ENCODE peak calls at places on chromosomes 12 and 14, in seven cellular contexts. J is HCT116, P is neural progenitor cell, N is hepatocyte, S is GM23248, L is MM.1S, B is GM23338. Y is an unnamed sample.

GRCh38 chr14:77094672-77095284 is 3.3 kb upstream of the CIPC start:
- DNase-seq in J (peak), L (peak), P (peak), S (peak), B (peak), N (peak), Y (peak)

GRCh38 chr14:70816525-70816924 is 7.2 kb upstream of the MAP3K9 start:
- DNase-seq in S (no peak), J (no peak), N (no peak), L (no peak), B (peak), P (peak), Y (no peak)

GRCh38 chr12:123118397-123118945 is 32.4 kb downstream of the PITPNM2 start:
- DNase-seq in J (no peak), B (no peak), S (no peak), L (no peak), N (no peak), P (no peak), Y (no peak)

GRCh38 chr12:27180862-27181261 is 63.2 kb upstream of the STK38L start:
- DNase-seq in P (no peak), B (no peak), N (no peak), L (no peak), S (peak), J (no peak), Y (peak)

GRCh38 chr12:5276327-5276880 is 155.5 kb upstream of the NTF3 start:
- DNase-seq in N (no peak), P (no peak), J (no peak), B (no peak), L (no peak), S (no peak), Y (no peak)

GRCh38 chr14:31336646-31337045 is 83.7 kb downstream of the HEATR5A start:
- DNase-seq in P (peak), S (peak), N (no peak), B (no peak), J (no peak), L (no peak), Y (peak)

GRCh38 chr14:64960762-64961276 is 11.3 kb downstream of the RAB15 start:
- DNase-seq in J (no peak), B (peak), L (no peak), S (no peak), P (peak), N (no peak), Y (no peak)

GRCh38 chr12:121781751-121782615 is 11.5 kb downstream of the RHOF start:
- DNase-seq in L (no peak), S (peak), P (peak), N (no peak), J (no peak), B (no peak), Y (peak)

GRCh38 chr12:95100264-95101190 is 27.1 kb upstream of the NR2C1 start:
- DNase-seq in L (no peak), S (no peak), B (no peak), N (no peak), J (no peak), P (no peak), Y (no peak)

GRCh38 chr14:74942608-74943007 is 12.8 kb downstream of the PGF start:
- DNase-seq in L (no peak), N (no peak), P (no peak), J (no peak), S (no peak), B (no peak), Y (no peak)

GRCh38 chr12:132617822-132618682 is 524 bp upstream of the P2RX2 start:
- DNase-seq in P (peak), B (peak), L (no peak), S (no peak), J (no peak), N (no peak), Y (no peak)

GRCh38 chr12:89873745-89874144 is 165.1 kb upstream of the ATP2B1 start:
- DNase-seq in P (no peak), B (no peak), J (no peak), S (no peak), L (no peak), N (no peak), Y (no peak)

GRCh38 chr12:17992002-17992656 is 97.9 kb downstream of the RERGL start:
- DNase-seq in S (peak), P (peak), L (peak), J (peak), N (peak), B (peak), Y (peak)

GRCh38 chr14:80426686-80427085 is 215.4 kb upstream of the DIO2 start:
- DNase-seq in S (peak), J (no peak), L (no peak), P (no peak), B (no peak), N (no peak), Y (peak)

GRCh38 chr14:104732931-104733681 is 9.1 kb downstream of the ADSS1 start:
- DNase-seq in L (no peak), B (no peak), S (no peak), P (no peak), J (no peak), N (no peak), Y (peak)

GRCh38 chr14:75279153-75279738 is 618 bp downstream of the FOS start:
- DNase-seq in P (peak), J (no peak), S (peak), N (peak), L (no peak), B (peak), Y (no peak)

GRCh38 chr12:14936224-14936861 is 2.0 kb downstream of the ERP27 start:
- DNase-seq in S (peak), N (no peak), P (peak), L (no peak), B (peak), J (no peak), Y (no peak)

DNA sequence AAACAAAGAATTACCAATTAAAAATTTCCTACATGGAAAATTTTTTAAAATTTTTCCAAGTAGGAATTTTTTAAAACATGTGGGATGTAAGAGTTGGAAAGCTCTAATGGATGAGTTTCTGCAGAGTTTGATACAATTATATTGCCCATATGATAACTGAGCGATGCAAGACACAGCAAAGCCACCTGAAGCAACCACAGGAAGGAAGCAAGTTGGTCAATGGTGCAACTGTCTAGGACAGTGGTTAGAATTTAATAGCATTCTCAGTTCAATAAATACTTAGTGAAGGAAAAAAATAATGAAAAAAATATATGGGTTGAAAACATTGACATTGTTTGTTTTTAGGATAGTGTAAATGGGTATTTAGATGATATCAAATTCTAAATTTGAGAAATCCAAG is 178.6 kb upstream of the GARIN2 start:
- DNase-seq in L (peak), J (no peak), S (no peak), P (no peak), B (no peak), N (no peak), Y (no peak)
- TF ChIP-seq EZH2phosphoT487 in L (no peak), J (no peak), S (no peak), P (no peak), B (no peak), N (no peak), Y (no peak)

GRCh38 chr14:35531960-35532747 is 1.8 kb upstream of the INSM2 start:
- DNase-seq in S (no peak), N (no peak), B (no peak), P (no peak), L (no peak), J (no peak), Y (no peak)
- TF ChIP-seq EZH2 in S (no peak), N (no peak), B (no peak), P (no peak), L (no peak), J (no peak), Y (no peak)

GRCh38 chr12:19121449-19122018 is 8.0 kb upstream of the PLEKHA5 start:
- DNase-seq in N (no peak), B (no peak), L (no peak), P (no peak), J (no peak), S (no peak), Y (no peak)

GRCh38 chr12:19125325-19125724 is 4.2 kb upstream of the PLEKHA5 start:
- DNase-seq in P (no peak), L (no peak), B (no peak), N (no peak), J (no peak), S (peak), Y (peak)

GRCh38 chr12:19115285-19115684 is 14.2 kb upstream of the PLEKHA5 start:
- DNase-seq in J (no peak), N (no peak), B (no peak), S (no peak), L (no peak), P (peak), Y (no peak)

DNA sequence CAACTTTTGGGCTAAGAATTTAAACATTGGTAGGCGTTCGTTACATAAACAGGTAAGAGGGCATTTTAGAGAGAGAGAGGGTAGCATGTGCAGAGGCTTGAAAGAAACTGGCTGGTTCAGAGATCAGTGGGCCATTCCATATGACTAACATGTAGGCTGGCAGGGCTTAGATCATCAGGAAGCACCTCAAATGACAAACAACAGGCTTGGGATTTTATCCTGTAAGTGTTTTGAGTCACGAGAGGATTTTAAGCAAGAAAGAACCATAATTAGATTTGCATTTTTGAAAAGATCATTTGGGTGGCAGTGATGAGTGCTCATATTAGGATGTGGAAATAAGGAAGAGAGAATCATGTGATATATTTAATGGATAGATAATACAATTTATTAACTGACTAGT is 8.7 kb upstream of the PLEKHA5 start:
- DNase-seq in B (no peak), S (peak), L (no peak), P (no peak), J (no peak), N (no peak), Y (peak)
- TF ChIP-seq EZH2phosphoT487 in B (no peak), S (no peak), L (no peak), P (no peak), J (no peak), N (no peak), Y (no peak)

GRCh38 chr12:118827047-118827446 is 154.3 kb upstream of the SRRM4 start:
- DNase-seq in S (no peak), L (no peak), N (no peak), J (no peak), P (no peak), B (no peak), Y (no peak)

GRCh38 chr12:118816296-118816695 is 165.0 kb upstream of the SRRM4 start:
- DNase-seq in J (no peak), S (no peak), N (no peak), B (no peak), L (no peak), P (no peak), Y (no peak)

DNA sequence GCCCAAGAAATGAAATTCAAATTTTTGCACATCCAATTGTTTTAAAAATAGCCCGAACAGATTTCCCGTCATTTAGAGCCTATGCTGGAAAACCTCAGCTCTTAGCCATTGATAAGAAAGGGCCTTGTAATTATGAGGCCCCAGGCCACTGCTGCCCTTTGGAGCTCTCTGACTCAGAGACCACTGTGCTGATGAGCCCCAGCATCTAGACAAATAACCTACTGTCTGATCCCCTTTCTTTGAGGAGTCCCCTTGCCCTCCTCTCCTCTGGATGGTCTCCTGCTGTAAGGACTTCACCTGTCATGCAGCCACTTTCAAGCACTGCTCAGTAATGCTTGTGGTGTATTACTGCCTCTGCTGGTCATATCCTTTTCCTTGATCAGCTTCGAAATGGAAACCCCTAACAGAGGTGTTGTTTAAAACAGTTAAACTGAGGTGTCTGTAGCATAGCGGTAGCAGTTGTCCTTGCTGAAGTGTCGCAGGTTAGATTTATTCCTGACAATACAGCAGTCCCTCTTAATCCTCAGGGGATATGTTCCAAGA is 159.9 kb upstream of the SRRM4 start:
- DNase-seq in L (no peak), N (no peak), J (no peak), S (no peak), P (peak), B (peak), Y (no peak)
- TF ChIP-seq EZH2 in L (no peak), N (no peak), J (no peak), S (no peak), P (no peak), B (no peak), Y (no peak)

DNA sequence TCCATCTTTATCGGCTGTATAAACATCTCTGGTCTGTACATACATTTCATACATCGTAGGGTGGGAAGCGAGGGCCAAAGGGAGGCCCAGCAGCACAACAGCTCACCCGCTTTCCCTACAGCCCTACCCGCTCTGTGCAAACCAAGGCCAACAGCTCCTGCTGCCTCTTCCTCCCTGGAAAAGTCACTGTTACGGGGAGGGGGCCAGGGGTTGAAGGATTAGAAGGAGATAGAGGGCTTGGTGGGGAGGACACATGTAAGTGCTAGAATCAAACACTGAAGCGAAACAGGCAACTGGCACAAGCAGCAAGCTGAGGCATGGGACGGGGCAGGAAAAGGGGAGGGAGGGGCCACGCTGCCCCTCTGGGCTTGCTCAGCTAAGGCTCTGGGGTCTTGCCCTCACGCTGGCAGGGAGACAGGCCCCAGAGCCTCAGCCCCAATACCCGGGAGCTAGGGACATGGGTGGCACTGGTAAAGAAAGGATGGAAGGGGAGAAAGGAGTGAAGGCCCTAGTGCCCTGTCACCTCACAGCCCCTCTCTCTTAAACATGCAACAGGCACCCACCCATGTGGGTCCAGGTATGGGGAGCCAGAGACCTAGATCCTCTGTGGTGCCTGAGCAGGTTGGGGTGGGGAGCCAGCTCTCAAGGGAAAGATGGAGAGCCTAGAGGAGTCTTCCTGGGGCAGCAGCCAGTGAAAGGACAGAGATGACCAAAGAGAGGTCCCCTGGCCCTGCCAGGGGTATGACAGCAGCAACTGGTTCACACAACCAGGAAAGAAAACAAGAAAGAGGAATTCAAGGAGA is 14.4 kb downstream of the SPRYD3 start:
- DNase-seq in B (no peak), N (no peak), L (no peak), P (no peak), J (no peak), S (no peak), Y (no peak)
- TF ChIP-seq EZH2phosphoT487 in B (no peak), N (no peak), L (no peak), P (no peak), J (no peak), S (no peak), Y (no peak)